ENCODE peak calls at places on chromosomes 7 and 10, in ten cellular contexts. M, O, V, L, H, I, Q, T, G and R are unnamed samples.
A peak's percentile ranks its signal among the peaks of the same experiment; 100 is the strongest.

GRCh38 chr10:47101196-47101595 is 190.0 kb downstream of the PTPN20 start:
- DNase-seq in I (no peak), Q (no peak), O (no peak), G (no peak), T (no peak), V (no peak), L (no peak), H (no peak), M (no peak), R (no peak)

GRCh38 chr10:97850446-97850845 is 803 bp downstream of the GOLGA7B start:
- DNase-seq in V (no peak), M (no peak), G (no peak), I (no peak), T (no peak), Q (no peak), O (no peak), L (peak; percentile 38), H (no peak), R (peak; percentile 16)

GRCh38 chr10:22765660-22766547 is 51.5 kb upstream of the PIP4K2A start:
- DNase-seq in T (no peak), G (no peak), V (no peak), I (no peak), L (no peak), M (no peak), H (no peak), Q (no peak), O (no peak), R (no peak)

GRCh38 chr10:133568287-133568614 is 2.9 kb upstream of the SYCE1 start:
- DNase-seq in G (no peak), O (no peak), Q (no peak), H (no peak), V (no peak), M (no peak), L (no peak), T (no peak), I (no peak), R (no peak)

GRCh38 chr10:126214679-126215078 is 173.6 kb downstream of the ADAM12 start:
- DNase-seq in H (no peak), M (no peak), I (no peak), G (no peak), L (no peak), T (no peak), Q (no peak), O (no peak), V (no peak), R (no peak)

GRCh38 chr10:83122336-83122735 is 1017.0 kb upstream of the GHITM start:
- DNase-seq in I (peak; percentile 9), L (no peak), O (no peak), T (no peak), G (no peak), Q (no peak), V (no peak), H (no peak), M (peak; percentile 1), R (no peak)

GRCh38 chr7:48841750-48842149 is 82.6 kb upstream of the CDC14C start:
- DNase-seq in H (no peak), T (no peak), G (no peak), L (no peak), M (no peak), V (no peak), I (no peak), Q (no peak), O (no peak), R (no peak)

GRCh38 chr7:77917500-77918262 is 119.1 kb downstream of the PHTF2 start:
- DNase-seq in H (no peak), O (no peak), L (peak; percentile 68), I (no peak), V (peak; percentile 14), G (no peak), T (no peak), M (no peak), Q (no peak), R (no peak)

GRCh38 chr7:137816696-137817320 is 30.0 kb downstream of the DGKI start:
- DNase-seq in L (no peak), O (no peak), V (no peak), H (no peak), Q (no peak), T (no peak), G (no peak), I (no peak), M (peak; percentile 42), R (no peak)

GRCh38 chr7:17690030-17690429 is 250.3 kb downstream of the SNX13 start:
- DNase-seq in V (peak; percentile 95), G (no peak), O (peak; percentile 98), I (peak; percentile 56), M (peak; percentile 89), Q (no peak), T (no peak), L (no peak), H (no peak), R (no peak)

GRCh38 chr7:45080958-45081669 is 7.7 kb downstream of the NACAD start:
- DNase-seq in M (no peak), O (no peak), H (no peak), V (no peak), G (no peak), T (no peak), I (no peak), L (no peak), Q (no peak), R (no peak)

GRCh38 chr10:97028126-97028831 is 157.5 kb downstream of the SLIT1 start:
- DNase-seq in L (no peak), O (peak; percentile 82), G (no peak), M (peak; percentile 20), H (no peak), I (peak; percentile 29), V (peak; percentile 82), Q (no peak), T (no peak), R (no peak)

GRCh38 chr7:121329460-121330052 is 756 bp downstream of the WNT16 start:
- DNase-seq in M (no peak), Q (no peak), H (peak; percentile 12), T (no peak), G (no peak), O (peak; percentile 32), V (no peak), L (peak; percentile 35), I (no peak), R (no peak)

GRCh38 chr7:2971914-2972530 is 71.6 kb downstream of the CARD11 start:
- DNase-seq in O (no peak), I (no peak), M (no peak), Q (no peak), V (no peak), G (no peak), H (no peak), L (no peak), T (no peak), R (no peak)

GRCh38 chr7:64618785-64619456 is 47.0 kb upstream of the ZNF107 start:
- DNase-seq in Q (peak; percentile 40), O (peak; percentile 37), L (no peak), I (no peak), T (no peak), M (peak; percentile 69), V (peak; percentile 60), G (no peak), H (no peak), R (no peak)